ENCODE peak calls at places on chromosomes 1 and 21, in ten cellular contexts. P, C, R, D, U, L, S, B, A and E are unnamed samples.

GRCh38 chr1:13589403-13589802 is 5.8 kb downstream of the PDPN start:
- DNase-seq in P (no peak), C (no peak), R (no peak), D (no peak), U (no peak), L (no peak), S (no peak), B (no peak), A (no peak), E (no peak)

GRCh38 chr21:43304621-43305335 is 122.2 kb downstream of the SIK1 start:
- DNase-seq in P (no peak), C (no peak), R (no peak), D (no peak), U (no peak), L (no peak), S (no peak), B (no peak), A (no peak), E (no peak)

GRCh38 chr1:109370712-109371270 is 26.9 kb downstream of the SORT1 start:
- DNase-seq in P (no peak), C (no peak), R (no peak), D (no peak), U (peak), L (peak), S (no peak), B (no peak), A (no peak), E (peak)

GRCh38 chr1:90831910-90832309 is 114.8 kb upstream of the BARHL2 start:
- DNase-seq in P (no peak), C (no peak), R (no peak), D (no peak), U (no peak), L (peak), S (no peak), B (no peak), A (no peak), E (no peak)

GRCh38 chr1:54934869-54935268 is 45.6 kb upstream of the TMEM61 start:
- DNase-seq in P (no peak), C (no peak), R (no peak), D (no peak), U (peak), L (peak), S (no peak), B (no peak), A (no peak), E (peak)

GRCh38 chr21:25370311-25370744 is 237.0 kb downstream of the MRPL39 start:
- DNase-seq in P (peak), C (no peak), R (no peak), D (no peak), U (peak), L (peak), S (no peak), B (no peak), A (peak), E (no peak)

GRCh38 chr1:39926343-39926769 is 24.6 kb upstream of the MYCL start:
- DNase-seq in P (no peak), C (no peak), R (no peak), D (no peak), U (no peak), L (peak), S (no peak), B (no peak), A (no peak), E (no peak)

GRCh38 chr1:244614113-244614836 is 38.7 kb upstream of the DESI2 start:
- DNase-seq in P (peak), C (no peak), R (no peak), D (no peak), U (no peak), L (no peak), S (no peak), B (no peak), A (no peak), E (no peak)

GRCh38 chr1:65955503-65955902 is 162.8 kb downstream of the PDE4B start:
- DNase-seq in P (no peak), C (no peak), R (no peak), D (no peak), U (no peak), L (no peak), S (no peak), B (no peak), A (no peak), E (no peak)

GRCh38 chr1:30809514-30810263 is 52.1 kb upstream of the LAPTM5 start:
- DNase-seq in P (no peak), C (no peak), R (no peak), D (no peak), U (peak), L (peak), S (no peak), B (no peak), A (no peak), E (peak)

GRCh38 chr1:64900916-64901315 is 65.4 kb downstream of the JAK1 start:
- DNase-seq in P (no peak), C (no peak), R (no peak), D (no peak), U (no peak), L (no peak), S (no peak), B (no peak), A (no peak), E (no peak)

GRCh38 chr1:111618953-111619634 is 495 bp upstream of the RAP1A start:
- DNase-seq in P (no peak), C (no peak), R (no peak), D (no peak), U (no peak), L (no peak), S (no peak), B (no peak), A (no peak), E (no peak)

GRCh38 chr1:220811695-220812094 is 25.0 kb downstream of the MTARC1 start:
- DNase-seq in P (no peak), C (no peak), R (no peak), D (no peak), U (no peak), L (no peak), S (no peak), B (no peak), A (no peak), E (no peak)